ENCODE peak calls at places on chromosome 17, in four cellular contexts. U is SK-N-SH, I is GM12878, Z is K562. S is an unnamed sample.

GRCh38 chr17:61201211-61201610 is 198.4 kb upstream of the TBX2 start:
- DNase-seq in Z (no peak), U (no peak), I (no peak), S (no peak)

GRCh38 chr17:63639125-63639524 is 16.9 kb downstream of the MAP3K3 start:
- DNase-seq in U (no peak), I (no peak), Z (no peak), S (no peak)

GRCh38 chr17:78300962-78301820 is 58.7 kb downstream of the SOCS3 start:
- DNase-seq in U (no peak), I (no peak), Z (no peak), S (no peak)

GRCh38 chr17:35731239-35731931 is at the start of gene RASL10B:
- DNase-seq in U (peak), Z (peak), I (no peak), S (peak)

GRCh38 chr17:18235743-18236256 is 10.4 kb downstream of the LLGL1 start:
- DNase-seq in U (no peak), Z (no peak), I (no peak), S (no peak)

GRCh38 chr17:31835984-31836383 is 23.1 kb downstream of the COPRS start:
- DNase-seq in Z (no peak), U (no peak), I (no peak), S (no peak)

GRCh38 chr17:42472709-42473521 is 14.2 kb downstream of the ATP6V0A1 start:
- DNase-seq in Z (no peak), U (no peak), I (no peak), S (no peak)

GRCh38 chr17:43402078-43402477 is 3.3 kb downstream of the ARL4D start:
- DNase-seq in Z (no peak), I (no peak), U (no peak), S (no peak)

GRCh38 chr17:19388791-19389190 is 1.8 kb upstream of the MFAP4 start:
- DNase-seq in I (no peak), Z (no peak), U (no peak), S (no peak)

GRCh38 chr17:70313450-70313849 is 144.1 kb downstream of the KCNJ2 start:
- DNase-seq in Z (no peak), U (no peak), I (no peak), S (no peak)

GRCh38 chr17:16962804-16963203 is 9.1 kb downstream of the TNFRSF13B start:
- DNase-seq in Z (no peak), U (no peak), I (no peak), S (no peak)
- TF ChIP-seq CTCF in Z (no peak), U (no peak), I (peak), S (no peak)

GRCh38 chr17:40224707-40225092 is 5.6 kb downstream of the WIPF2 start:
- DNase-seq in U (no peak), Z (no peak), I (no peak), S (no peak)
- TF ChIP-seq USF1 in U (no peak), Z (no peak), I (no peak), S (no peak)

DNA sequence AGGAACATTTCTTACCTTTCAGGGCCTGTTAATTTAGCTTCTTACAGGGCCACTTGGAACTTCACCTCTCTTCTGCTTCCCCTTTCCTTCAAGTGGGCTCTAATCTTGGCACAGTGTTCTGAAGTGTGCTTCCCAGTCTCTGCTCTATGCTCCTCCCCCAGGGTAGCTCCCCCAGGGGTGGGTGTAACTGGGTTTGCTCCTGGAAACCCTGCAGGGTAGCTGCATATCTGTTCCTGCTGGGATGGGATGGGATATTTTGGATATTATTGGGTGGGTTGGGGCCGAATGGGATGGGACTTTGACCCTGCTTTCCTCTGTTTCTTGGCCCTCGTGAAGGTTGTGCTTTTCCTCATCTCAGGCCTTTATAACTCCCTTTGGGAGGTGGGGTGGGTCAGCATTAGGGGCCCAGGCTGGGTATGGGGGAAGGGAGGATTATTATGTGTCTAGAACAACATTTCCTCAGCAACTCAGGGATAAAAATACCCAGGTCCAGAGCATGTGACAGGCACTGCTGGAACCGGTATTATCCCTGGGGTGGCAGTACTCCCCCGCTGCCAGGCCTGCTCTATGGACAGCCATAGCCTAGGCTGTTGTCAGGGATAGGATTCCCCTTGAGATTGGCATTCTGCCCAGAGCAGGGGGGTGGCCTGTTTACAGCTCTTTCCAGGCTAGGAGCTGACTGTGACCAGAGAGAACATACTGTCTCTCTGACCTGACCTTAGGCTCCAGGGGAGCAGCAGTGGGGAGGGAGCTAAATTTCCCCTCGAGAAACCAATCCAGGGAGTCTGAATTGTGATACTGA is 5.0 kb downstream of the NFE2L1 start:
- DNase-seq in I (no peak), Z (peak), U (peak), S (no peak)
- TF ChIP-seq CTCF in I (no peak), Z (no peak), U (no peak), S (no peak)

GRCh38 chr17:57948555-57949420 is 6.4 kb downstream of the CUEDC1 start:
- DNase-seq in Z (no peak), U (no peak), I (no peak), S (no peak)
- TF ChIP-seq USF1 in Z (no peak), U (peak), I (no peak), S (no peak)

GRCh38 chr17:48149174-48150106 is 41.9 kb downstream of the SNX11 start:
- DNase-seq in U (peak), I (no peak), Z (peak), S (peak)

GRCh38 chr17:48144976-48145798 is 37.6 kb downstream of the SNX11 start:
- DNase-seq in U (no peak), I (no peak), Z (no peak), S (no peak)

GRCh38 chr17:48139948-48140347 is 32.4 kb downstream of the SNX11 start:
- DNase-seq in U (no peak), I (no peak), Z (no peak), S (no peak)

GRCh38 chr17:48148029-48148759 is 40.6 kb downstream of the SNX11 start:
- DNase-seq in Z (no peak), U (peak), I (no peak), S (no peak)

DNA sequence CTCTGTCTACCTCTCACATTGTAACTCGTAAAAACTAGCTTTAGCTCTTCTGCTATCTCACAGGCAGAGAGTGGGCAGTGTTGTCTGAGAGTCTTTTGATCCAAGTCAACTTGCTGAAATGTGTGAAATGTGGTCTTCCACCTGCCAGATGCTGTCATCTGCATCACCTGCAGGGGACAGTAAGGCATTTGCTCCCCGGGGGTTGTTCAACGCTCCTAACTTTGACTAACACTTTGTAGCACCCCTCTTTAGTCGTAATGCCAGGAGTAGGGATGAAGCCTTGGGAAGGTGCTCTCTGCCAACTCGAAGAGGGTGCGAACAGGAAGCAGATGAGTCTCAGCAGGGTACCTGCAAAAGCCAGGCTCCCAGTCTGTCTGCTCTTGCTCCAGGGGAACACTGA is 36.1 kb downstream of the SNX11 start:
- DNase-seq in Z (no peak), I (no peak), U (no peak), S (peak)
- TF ChIP-seq CTCF in Z (no peak), I (no peak), U (no peak), S (no peak)

GRCh38 chr17:40033339-40033738 is 18.1 kb downstream of the CSF3 start:
- DNase-seq in U (no peak), I (no peak), Z (no peak), S (no peak)
- TF ChIP-seq USF1 in U (no peak), I (no peak), Z (no peak), S (no peak)

DNA sequence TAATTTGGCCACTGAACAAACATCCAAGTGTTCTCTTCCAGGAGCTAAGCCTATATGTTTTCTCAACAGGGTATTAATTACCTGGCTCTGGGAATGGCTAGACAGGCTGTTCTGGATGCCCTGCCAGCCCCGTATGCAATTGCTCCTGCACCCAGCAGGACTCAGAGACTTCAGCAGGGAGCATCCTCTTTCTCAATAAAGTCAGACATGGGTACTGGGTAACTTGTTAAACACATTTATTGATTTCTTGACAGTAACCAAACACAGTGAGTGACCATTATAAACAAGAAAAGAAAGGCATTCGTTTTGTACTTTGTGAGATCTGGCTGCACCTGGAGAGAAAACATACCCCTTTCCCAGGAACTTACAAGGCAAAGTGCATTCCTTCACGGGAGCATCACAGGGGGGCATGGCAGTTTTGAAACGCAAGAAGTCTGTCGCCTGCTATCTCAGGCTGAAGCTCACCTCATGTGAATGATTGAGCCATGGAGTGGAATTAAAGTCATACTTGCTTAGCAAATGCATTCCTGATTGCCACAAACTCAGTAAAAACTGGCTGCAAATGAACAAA is 369.8 kb downstream of the UTP18 start:
- DNase-seq in Z (no peak), I (no peak), U (no peak), S (no peak)
- TF ChIP-seq CTCF in Z (no peak), I (no peak), U (no peak), S (no peak)

GRCh38 chr17:4664230-4664629 is 22.8 kb upstream of the ALOX15 start:
- DNase-seq in Z (no peak), I (no peak), U (no peak), S (no peak)

GRCh38 chr17:4663711-4664110 is 22.2 kb upstream of the ALOX15 start:
- DNase-seq in U (no peak), I (no peak), Z (no peak), S (no peak)

GRCh38 chr17:4657678-4658077 is 16.2 kb upstream of the ALOX15 start:
- DNase-seq in U (no peak), I (no peak), Z (no peak), S (no peak)

GRCh38 chr17:4658478-4659305 is 17.2 kb upstream of the ALOX15 start:
- DNase-seq in I (no peak), U (peak), Z (peak), S (no peak)
- TF ChIP-seq USF1 in I (no peak), U (no peak), Z (no peak), S (no peak)

DNA sequence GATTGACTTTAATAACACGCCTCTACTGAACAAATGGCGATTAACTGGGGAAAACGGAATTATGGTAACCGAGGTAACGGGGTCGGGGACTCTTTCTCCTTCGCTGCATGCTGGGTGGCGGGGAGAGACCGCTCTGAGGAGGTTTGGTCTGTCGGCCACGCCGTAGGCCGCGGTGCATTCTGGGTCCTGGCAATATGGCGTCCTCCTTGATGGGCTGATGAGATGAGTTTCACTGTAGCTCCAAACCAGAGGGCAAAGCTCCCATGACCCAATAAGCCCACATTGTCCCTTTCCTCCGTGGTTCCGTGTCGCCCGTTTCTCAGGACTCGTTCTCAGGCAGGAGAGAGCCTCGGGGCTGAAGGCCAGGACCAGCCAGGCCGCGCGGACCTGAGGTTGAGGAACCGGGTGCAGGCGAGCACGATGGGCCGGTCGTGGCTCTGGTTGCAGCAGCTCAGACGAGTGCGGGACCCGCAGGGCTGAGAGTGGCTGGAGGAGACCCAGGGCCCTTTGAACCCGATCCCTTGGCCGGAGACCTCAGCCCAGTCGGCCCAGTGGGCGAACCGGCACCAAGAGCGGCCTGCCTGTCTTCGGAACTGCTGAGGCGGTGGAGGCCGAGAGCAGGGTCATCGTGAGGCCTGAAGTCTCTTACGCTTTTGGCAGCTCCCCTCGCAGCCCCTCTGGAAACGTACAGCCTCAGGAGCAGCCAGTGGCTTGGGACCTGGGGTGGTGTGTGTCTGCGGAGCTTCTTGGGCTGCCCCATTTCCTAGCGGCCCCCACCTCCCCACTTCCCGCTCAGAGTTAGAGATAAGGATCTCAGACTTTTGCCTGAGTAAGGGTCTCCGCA is at the start of gene RPTOR:
- DNase-seq in Z (peak), U (peak), I (peak), S (peak)
- TF ChIP-seq CTCF in Z (no peak), U (no peak), I (no peak), S (no peak)

GRCh38 chr17:58986005-58986404 is 120.7 kb downstream of the TRIM37 start:
- DNase-seq in Z (no peak), I (no peak), U (no peak), S (no peak)
- TF ChIP-seq USF1 in Z (no peak), I (no peak), U (no peak), S (no peak)

S was measured in WTC11.